ENCODE peak calls at places on chromosomes 5 and 9, in eight cellular contexts. M, D, I, S, G, L, U and Z are unnamed samples.

GRCh38 chr5:175814676-175815075 is 56.7 kb upstream of the CPLX2 start:
- DNase-seq in M (peak), D (peak), I (no peak), S (no peak), G (no peak), L (no peak), U (no peak), Z (no peak)

GRCh38 chr9:114958021-114958846 is 27.8 kb upstream of the TNFSF8 start:
- DNase-seq in M (no peak), D (no peak), I (peak), S (no peak), G (no peak), L (peak), U (peak), Z (no peak)

GRCh38 chr5:108345541-108346171 is 36.2 kb downstream of the FBXL17 start:
- DNase-seq in M (peak), D (peak), I (no peak), S (no peak), G (no peak), L (no peak), U (no peak), Z (no peak)

GRCh38 chr5:67050125-67050524 is 146.5 kb downstream of the CD180 start:
- DNase-seq in M (no peak), D (no peak), I (no peak), S (no peak), G (no peak), L (no peak), U (no peak), Z (no peak)

GRCh38 chr5:76606665-76607064 is 16.5 kb downstream of the F2RL2 start:
- DNase-seq in M (no peak), D (no peak), I (no peak), S (no peak), G (no peak), L (no peak), U (no peak), Z (no peak)

GRCh38 chr5:108801776-108802175 is 54.1 kb downstream of the FER start:
- DNase-seq in M (peak), D (peak), I (no peak), S (no peak), G (no peak), L (no peak), U (no peak), Z (no peak)

GRCh38 chr5:32827981-32828380 is 116.9 kb downstream of the NPR3 start:
- DNase-seq in M (no peak), D (no peak), I (no peak), S (no peak), G (no peak), L (no peak), U (no peak), Z (no peak)

GRCh38 chr5:137856201-137856600 is 11.5 kb upstream of the MYOT start:
- DNase-seq in M (no peak), D (no peak), I (no peak), S (no peak), G (no peak), L (no peak), U (no peak), Z (no peak)

GRCh38 chr9:70073193-70073592 is 29.5 kb downstream of the MAMDC2 start:
- DNase-seq in M (no peak), D (no peak), I (no peak), S (no peak), G (no peak), L (no peak), U (no peak), Z (no peak)

GRCh38 chr5:145124806-145125205 is 710.3 kb downstream of the PRELID2 start:
- DNase-seq in M (no peak), D (no peak), I (no peak), S (no peak), G (no peak), L (no peak), U (no peak), Z (no peak)

GRCh38 chr9:93713716-93714115 is 137.3 kb downstream of the PHF2 start:
- DNase-seq in M (no peak), D (no peak), I (no peak), S (no peak), G (no peak), L (no peak), U (no peak), Z (no peak)

GRCh38 chr5:173248481-173248880 is 13.5 kb upstream of the NKX2-5 start:
- DNase-seq in M (no peak), D (no peak), I (no peak), S (no peak), G (no peak), L (no peak), U (no peak), Z (no peak)

GRCh38 chr5:67063791-67064190 is 132.8 kb downstream of the CD180 start:
- DNase-seq in M (peak), D (no peak), I (no peak), S (no peak), G (no peak), L (no peak), U (no peak), Z (no peak)

GRCh38 chr5:112995764-112996618 is 19.4 kb downstream of the DCP2 start:
- DNase-seq in M (peak), D (peak), I (peak), S (peak), G (peak), L (peak), U (peak), Z (peak)

GRCh38 chr5:110333384-110333783 is 393.1 kb downstream of the TMEM232 start:
- DNase-seq in M (no peak), D (peak), I (no peak), S (no peak), G (no peak), L (no peak), U (no peak), Z (no peak)

GRCh38 chr5:167049043-167049663 is 1242.3 kb upstream of the WWC1 start:
- DNase-seq in M (peak), D (peak), I (no peak), S (no peak), G (no peak), L (no peak), U (peak), Z (no peak)

GRCh38 chr9:121267689-121268597 is at the start of gene GSN:
- DNase-seq in M (peak), D (peak), I (peak), S (peak), G (no peak), L (peak), U (peak), Z (peak)

GRCh38 chr9:69811329-69811989 is 9.2 kb upstream of the CFAP95 start:
- DNase-seq in M (no peak), D (no peak), I (no peak), S (no peak), G (no peak), L (no peak), U (no peak), Z (no peak)